ENCODE peak calls at places on chromosome 22, in nine cellular contexts. One of them, this sample, is unnamed.

GRCh38 chr22:39129081-39129480 is 23.4 kb downstream of the CBX7 start:
- DNase-seq in fibroblast of lung: no peak
- DNase-seq in choroid plexus epithelial cell: no peak
- DNase-seq in AG04450: no peak
- DNase-seq in HFFc6: no peak
- DNase-seq in astrocyte of the spinal cord: no peak
- DNase-seq in neural progenitor cell: no peak
- DNase-seq in BJ: no peak
- DNase-seq in epithelial cell of esophagus: no peak
- DNase-seq in this sample: no peak

GRCh38 chr22:27032121-27032761 is 374.9 kb downstream of the MIAT start:
- DNase-seq in fibroblast of lung: peak
- DNase-seq in choroid plexus epithelial cell: peak
- DNase-seq in AG04450: no peak
- DNase-seq in HFFc6: no peak
- DNase-seq in astrocyte of the spinal cord: peak
- DNase-seq in neural progenitor cell: peak
- DNase-seq in BJ: no peak
- DNase-seq in epithelial cell of esophagus: no peak
- DNase-seq in this sample: no peak

GRCh38 chr22:36056980-36057379 is 28.4 kb upstream of the RBFOX2 start:
- DNase-seq in fibroblast of lung: peak
- DNase-seq in choroid plexus epithelial cell: no peak
- DNase-seq in AG04450: no peak
- DNase-seq in HFFc6: peak
- DNase-seq in astrocyte of the spinal cord: no peak
- DNase-seq in neural progenitor cell: no peak
- DNase-seq in BJ: no peak
- DNase-seq in epithelial cell of esophagus: peak
- DNase-seq in this sample: peak

GRCh38 chr22:45612451-45612901 is 59.2 kb upstream of the ATXN10 start:
- DNase-seq in fibroblast of lung: peak
- DNase-seq in choroid plexus epithelial cell: peak
- DNase-seq in AG04450: peak
- DNase-seq in HFFc6: peak
- DNase-seq in astrocyte of the spinal cord: peak
- DNase-seq in neural progenitor cell: no peak
- DNase-seq in BJ: peak
- DNase-seq in epithelial cell of esophagus: peak
- DNase-seq in this sample: peak

GRCh38 chr22:49101873-49102272 is 725.8 kb downstream of the BRD1 start:
- DNase-seq in fibroblast of lung: no peak
- DNase-seq in choroid plexus epithelial cell: no peak
- DNase-seq in AG04450: no peak
- DNase-seq in HFFc6: no peak
- DNase-seq in astrocyte of the spinal cord: no peak
- DNase-seq in neural progenitor cell: no peak
- DNase-seq in BJ: no peak
- DNase-seq in epithelial cell of esophagus: no peak
- DNase-seq in this sample: no peak

GRCh38 chr22:46592390-46592872 is 27.8 kb upstream of the GRAMD4 start:
- DNase-seq in fibroblast of lung: peak
- DNase-seq in choroid plexus epithelial cell: peak
- DNase-seq in AG04450: peak
- DNase-seq in HFFc6: peak
- DNase-seq in astrocyte of the spinal cord: peak
- DNase-seq in neural progenitor cell: peak
- DNase-seq in BJ: peak
- DNase-seq in epithelial cell of esophagus: no peak
- DNase-seq in this sample: peak

GRCh38 chr22:44584256-44584902 is 86.3 kb upstream of the RTL6 start:
- DNase-seq in fibroblast of lung: no peak
- DNase-seq in choroid plexus epithelial cell: no peak
- DNase-seq in AG04450: no peak
- DNase-seq in HFFc6: no peak
- DNase-seq in astrocyte of the spinal cord: no peak
- DNase-seq in neural progenitor cell: no peak
- DNase-seq in BJ: no peak
- DNase-seq in epithelial cell of esophagus: no peak
- DNase-seq in this sample: no peak

GRCh38 chr22:36329217-36330078 is 58.3 kb downstream of the MYH9 start:
- DNase-seq in fibroblast of lung: peak
- DNase-seq in choroid plexus epithelial cell: peak
- DNase-seq in AG04450: peak
- DNase-seq in HFFc6: peak
- DNase-seq in astrocyte of the spinal cord: peak
- DNase-seq in neural progenitor cell: peak
- DNase-seq in BJ: peak
- DNase-seq in epithelial cell of esophagus: peak
- DNase-seq in this sample: peak

GRCh38 chr22:27240298-27240885 is 561.2 kb downstream of the MN1 start:
- DNase-seq in fibroblast of lung: peak
- DNase-seq in choroid plexus epithelial cell: no peak
- DNase-seq in AG04450: no peak
- DNase-seq in HFFc6: no peak
- DNase-seq in astrocyte of the spinal cord: no peak
- DNase-seq in neural progenitor cell: no peak
- DNase-seq in BJ: no peak
- DNase-seq in epithelial cell of esophagus: no peak
- DNase-seq in this sample: no peak

GRCh38 chr22:24601217-24602104 is 1.5 kb upstream of the GGT1 start:
- DNase-seq in fibroblast of lung: no peak
- DNase-seq in choroid plexus epithelial cell: no peak
- DNase-seq in AG04450: no peak
- DNase-seq in HFFc6: no peak
- DNase-seq in astrocyte of the spinal cord: no peak
- DNase-seq in neural progenitor cell: no peak
- DNase-seq in BJ: no peak
- DNase-seq in epithelial cell of esophagus: no peak
- DNase-seq in this sample: no peak

GRCh38 chr22:46007003-46007847 is 30.3 kb upstream of the WNT7B start:
- DNase-seq in fibroblast of lung: peak
- DNase-seq in choroid plexus epithelial cell: peak
- DNase-seq in AG04450: no peak
- DNase-seq in HFFc6: peak
- DNase-seq in astrocyte of the spinal cord: peak
- DNase-seq in neural progenitor cell: no peak
- DNase-seq in BJ: no peak
- DNase-seq in epithelial cell of esophagus: peak
- DNase-seq in this sample: peak

GRCh38 chr22:30304495-30305244 is 15.4 kb upstream of the CASTOR1 start:
- DNase-seq in fibroblast of lung: peak
- DNase-seq in choroid plexus epithelial cell: no peak
- DNase-seq in AG04450: no peak
- DNase-seq in HFFc6: no peak
- DNase-seq in astrocyte of the spinal cord: no peak
- DNase-seq in neural progenitor cell: no peak
- DNase-seq in BJ: no peak
- DNase-seq in epithelial cell of esophagus: peak
- DNase-seq in this sample: peak

GRCh38 chr22:21961886-21962654 is 9.4 kb upstream of the PPM1F start:
- DNase-seq in fibroblast of lung: peak
- DNase-seq in choroid plexus epithelial cell: peak
- DNase-seq in AG04450: peak
- DNase-seq in HFFc6: peak
- DNase-seq in astrocyte of the spinal cord: peak
- DNase-seq in neural progenitor cell: no peak
- DNase-seq in BJ: no peak
- DNase-seq in epithelial cell of esophagus: peak
- DNase-seq in this sample: peak

GRCh38 chr22:43945632-43946390 is 9.4 kb upstream of the SAMM50 start:
- DNase-seq in fibroblast of lung: peak
- DNase-seq in choroid plexus epithelial cell: peak
- DNase-seq in AG04450: no peak
- DNase-seq in HFFc6: peak
- DNase-seq in astrocyte of the spinal cord: peak
- DNase-seq in neural progenitor cell: peak
- DNase-seq in BJ: no peak
- DNase-seq in epithelial cell of esophagus: peak
- DNase-seq in this sample: peak

GRCh38 chr22:35154937-35155387 is 89.0 kb downstream of the ISX start:
- DNase-seq in fibroblast of lung: peak
- DNase-seq in choroid plexus epithelial cell: peak
- DNase-seq in AG04450: peak
- DNase-seq in HFFc6: peak
- DNase-seq in astrocyte of the spinal cord: peak
- DNase-seq in neural progenitor cell: peak
- DNase-seq in BJ: no peak
- DNase-seq in epithelial cell of esophagus: peak
- DNase-seq in this sample: peak

GRCh38 chr22:44929348-44930015 is 80.3 kb downstream of the PHF21B start:
- DNase-seq in fibroblast of lung: no peak
- DNase-seq in choroid plexus epithelial cell: no peak
- DNase-seq in AG04450: no peak
- DNase-seq in HFFc6: no peak
- DNase-seq in astrocyte of the spinal cord: no peak
- DNase-seq in neural progenitor cell: no peak
- DNase-seq in BJ: no peak
- DNase-seq in epithelial cell of esophagus: no peak
- DNase-seq in this sample: no peak

GRCh38 chr22:31944700-31945477 is 554 bp downstream of the YWHAH start:
- DNase-seq in fibroblast of lung: no peak
- DNase-seq in choroid plexus epithelial cell: no peak
- DNase-seq in AG04450: no peak
- DNase-seq in HFFc6: no peak
- DNase-seq in astrocyte of the spinal cord: peak
- DNase-seq in neural progenitor cell: no peak
- DNase-seq in BJ: no peak
- DNase-seq in epithelial cell of esophagus: no peak
- DNase-seq in this sample: peak

GRCh38 chr22:19844423-19845368 is 10.0 kb downstream of the GNB1L start:
- DNase-seq in fibroblast of lung: peak
- DNase-seq in choroid plexus epithelial cell: peak
- DNase-seq in AG04450: no peak
- DNase-seq in HFFc6: peak
- DNase-seq in astrocyte of the spinal cord: no peak
- DNase-seq in neural progenitor cell: no peak
- DNase-seq in BJ: no peak
- DNase-seq in epithelial cell of esophagus: peak
- DNase-seq in this sample: peak

GRCh38 chr22:37331034-37331428 is 48.7 kb downstream of the CYTH4 start:
- DNase-seq in fibroblast of lung: peak
- DNase-seq in choroid plexus epithelial cell: peak
- DNase-seq in AG04450: peak
- DNase-seq in HFFc6: no peak
- DNase-seq in astrocyte of the spinal cord: peak
- DNase-seq in neural progenitor cell: no peak
- DNase-seq in BJ: no peak
- DNase-seq in epithelial cell of esophagus: peak
- DNase-seq in this sample: peak

GRCh38 chr22:37331811-37332536 is 49.7 kb downstream of the CYTH4 start:
- DNase-seq in fibroblast of lung: no peak
- DNase-seq in choroid plexus epithelial cell: no peak
- DNase-seq in AG04450: no peak
- DNase-seq in HFFc6: no peak
- DNase-seq in astrocyte of the spinal cord: no peak
- DNase-seq in neural progenitor cell: no peak
- DNase-seq in BJ: no peak
- DNase-seq in epithelial cell of esophagus: no peak
- DNase-seq in this sample: peak

GRCh38 chr22:37329239-37330140 is 47.2 kb downstream of the CYTH4 start:
- DNase-seq in fibroblast of lung: peak
- DNase-seq in choroid plexus epithelial cell: no peak
- DNase-seq in AG04450: no peak
- DNase-seq in HFFc6: peak
- DNase-seq in astrocyte of the spinal cord: no peak
- DNase-seq in neural progenitor cell: peak
- DNase-seq in BJ: no peak
- DNase-seq in epithelial cell of esophagus: peak
- DNase-seq in this sample: peak

GRCh38 chr22:37328017-37328416 is 45.7 kb downstream of the CYTH4 start:
- DNase-seq in fibroblast of lung: peak
- DNase-seq in choroid plexus epithelial cell: peak
- DNase-seq in AG04450: peak
- DNase-seq in HFFc6: peak
- DNase-seq in astrocyte of the spinal cord: peak
- DNase-seq in neural progenitor cell: no peak
- DNase-seq in BJ: peak
- DNase-seq in epithelial cell of esophagus: peak
- DNase-seq in this sample: peak

GRCh38 chr22:37330200-37331033 is 48.1 kb downstream of the CYTH4 start:
- DNase-seq in fibroblast of lung: peak
- DNase-seq in choroid plexus epithelial cell: peak
- DNase-seq in AG04450: peak
- DNase-seq in HFFc6: peak
- DNase-seq in astrocyte of the spinal cord: peak
- DNase-seq in neural progenitor cell: peak
- DNase-seq in BJ: no peak
- DNase-seq in epithelial cell of esophagus: peak
- DNase-seq in this sample: peak
- TF ChIP-seq CTCF in fibroblast of lung: no peak
- TF ChIP-seq CTCF in choroid plexus epithelial cell: peak
- TF ChIP-seq CTCF in AG04450: peak
- TF ChIP-seq CTCF in HFFc6: peak
- TF ChIP-seq CTCF in astrocyte of the spinal cord: peak
- TF ChIP-seq CTCF in neural progenitor cell: peak
- TF ChIP-seq CTCF in BJ: peak
- TF ChIP-seq CTCF in epithelial cell of esophagus: peak
- TF ChIP-seq CTCF in this sample: peak

GRCh38 chr22:50252081-50253045 is 1.3 kb upstream of the HDAC10 start:
- DNase-seq in fibroblast of lung: peak
- DNase-seq in choroid plexus epithelial cell: peak
- DNase-seq in AG04450: no peak
- DNase-seq in HFFc6: no peak
- DNase-seq in astrocyte of the spinal cord: peak
- DNase-seq in neural progenitor cell: peak
- DNase-seq in BJ: no peak
- DNase-seq in epithelial cell of esophagus: peak
- DNase-seq in this sample: peak
- TF ChIP-seq CTCF in fibroblast of lung: peak
- TF ChIP-seq CTCF in choroid plexus epithelial cell: peak
- TF ChIP-seq CTCF in AG04450: peak
- TF ChIP-seq CTCF in HFFc6: peak
- TF ChIP-seq CTCF in astrocyte of the spinal cord: peak
- TF ChIP-seq CTCF in neural progenitor cell: peak
- TF ChIP-seq CTCF in BJ: peak
- TF ChIP-seq CTCF in epithelial cell of esophagus: peak
- TF ChIP-seq CTCF in this sample: peak

GRCh38 chr22:40533712-40534378 is 102.7 kb downstream of the MRTFA start:
- DNase-seq in fibroblast of lung: peak
- DNase-seq in choroid plexus epithelial cell: peak
- DNase-seq in AG04450: no peak
- DNase-seq in HFFc6: peak
- DNase-seq in astrocyte of the spinal cord: peak
- DNase-seq in neural progenitor cell: peak
- DNase-seq in BJ: no peak
- DNase-seq in epithelial cell of esophagus: peak
- DNase-seq in this sample: peak
- TF ChIP-seq CTCF in fibroblast of lung: no peak
- TF ChIP-seq CTCF in choroid plexus epithelial cell: no peak
- TF ChIP-seq CTCF in AG04450: no peak
- TF ChIP-seq CTCF in HFFc6: no peak
- TF ChIP-seq CTCF in astrocyte of the spinal cord: no peak
- TF ChIP-seq CTCF in neural progenitor cell: no peak
- TF ChIP-seq CTCF in BJ: no peak
- TF ChIP-seq CTCF in epithelial cell of esophagus: no peak
- TF ChIP-seq CTCF in this sample: no peak

DNA sequence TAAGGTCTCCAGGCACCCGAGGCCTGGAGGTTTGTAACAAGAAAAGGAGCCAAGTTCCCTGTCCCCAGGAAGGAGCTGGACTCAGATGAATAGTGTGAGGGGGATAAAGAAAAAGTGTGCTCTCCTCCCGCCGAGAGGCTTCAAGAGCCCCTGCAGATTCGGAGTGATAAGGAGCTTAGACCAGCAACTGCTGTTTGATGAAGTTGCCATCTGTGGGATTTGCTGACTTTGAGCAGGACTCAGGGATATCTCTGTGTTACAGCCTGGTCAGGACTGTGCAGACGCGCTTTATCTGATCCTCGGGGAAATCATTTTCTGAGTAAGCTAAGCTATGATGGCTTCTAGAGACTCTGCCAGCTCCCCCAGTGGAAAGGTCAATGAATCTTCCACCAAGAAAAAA is 1017.0 kb downstream of the TBC1D22A start:
- DNase-seq in fibroblast of lung: no peak
- DNase-seq in choroid plexus epithelial cell: no peak
- DNase-seq in AG04450: no peak
- DNase-seq in HFFc6: no peak
- DNase-seq in astrocyte of the spinal cord: no peak
- DNase-seq in neural progenitor cell: peak
- DNase-seq in BJ: no peak
- DNase-seq in epithelial cell of esophagus: no peak
- DNase-seq in this sample: no peak
- TF ChIP-seq CTCF in fibroblast of lung: no peak
- TF ChIP-seq CTCF in choroid plexus epithelial cell: no peak
- TF ChIP-seq CTCF in AG04450: no peak
- TF ChIP-seq CTCF in HFFc6: no peak
- TF ChIP-seq CTCF in astrocyte of the spinal cord: no peak
- TF ChIP-seq CTCF in neural progenitor cell: no peak
- TF ChIP-seq CTCF in BJ: no peak
- TF ChIP-seq CTCF in epithelial cell of esophagus: no peak
- TF ChIP-seq CTCF in this sample: no peak